ENCODE peak calls at places on chromosomes 3 and 15, in seven cellular contexts. U, Z, J, R, D, W and P are unnamed samples.

GRCh38 chr3:184008161-184008560 is 9.5 kb downstream of the ABCC5 start:
- DNase-seq in U (no peak), Z (no peak), J (no peak), R (no peak), D (no peak), W (no peak), P (no peak)

GRCh38 chr3:99981138-99981537 is 133.2 kb downstream of the FILIP1L start:
- DNase-seq in U (no peak), Z (no peak), J (no peak), R (no peak), D (no peak), W (no peak), P (no peak)

GRCh38 chr15:100301905-100302431 is 39.8 kb downstream of the ADAMTS17 start:
- DNase-seq in U (no peak), Z (no peak), J (no peak), R (no peak), D (no peak), W (no peak), P (no peak)

GRCh38 chr3:73086071-73086494 is 24.6 kb downstream of the EBLN2 start:
- DNase-seq in U (peak), Z (peak), J (peak), R (peak), D (peak), W (no peak), P (no peak)

GRCh38 chr3:17810759-17811158 is 68.3 kb upstream of the TBC1D5 start:
- DNase-seq in U (no peak), Z (peak), J (peak), R (no peak), D (peak), W (no peak), P (no peak)

GRCh38 chr3:152148579-152148978 is 120.2 kb upstream of the MBNL1 start:
- DNase-seq in U (no peak), Z (no peak), J (no peak), R (no peak), D (no peak), W (no peak), P (no peak)

GRCh38 chr3:50268703-50269451 is at the start of gene SEMA3B:
- DNase-seq in U (no peak), Z (peak), J (no peak), R (no peak), D (peak), W (peak), P (no peak)

GRCh38 chr3:79314547-79314946 is 453.3 kb downstream of the ROBO1 start:
- DNase-seq in U (no peak), Z (no peak), J (no peak), R (no peak), D (no peak), W (no peak), P (no peak)

GRCh38 chr3:166446291-166446690 is 609.1 kb upstream of the BCHE start:
- DNase-seq in U (no peak), Z (no peak), J (no peak), R (no peak), D (no peak), W (no peak), P (no peak)

GRCh38 chr15:69523010-69524001 is 70.7 kb downstream of the RPLP1 start:
- DNase-seq in U (peak), Z (peak), J (peak), R (peak), D (peak), W (peak), P (peak)

GRCh38 chr15:99275525-99276128 is 24.3 kb downstream of the LRRC28 start:
- DNase-seq in U (no peak), Z (no peak), J (no peak), R (no peak), D (no peak), W (no peak), P (no peak)

GRCh38 chr15:40075298-40076044 is 33.2 kb downstream of the BMF start:
- DNase-seq in U (no peak), Z (no peak), J (no peak), R (no peak), D (peak), W (no peak), P (no peak)

GRCh38 chr15:90047956-90048575 is 46.9 kb downstream of the ZNF710 start:
- DNase-seq in U (no peak), Z (no peak), J (no peak), R (peak), D (no peak), W (peak), P (no peak)

GRCh38 chr3:188217681-188218080 is 63.7 kb downstream of the LPP start:
- DNase-seq in U (no peak), Z (no peak), J (no peak), R (no peak), D (no peak), W (no peak), P (no peak)

GRCh38 chr3:72997421-72997961 is 880 bp downstream of the PPP4R2 start:
- DNase-seq in U (peak), Z (peak), J (peak), R (peak), D (peak), W (no peak), P (no peak)

GRCh38 chr3:45774581-45775505 is 21.5 kb downstream of the SLC6A20 start:
- DNase-seq in U (no peak), Z (no peak), J (no peak), R (no peak), D (no peak), W (no peak), P (no peak)

GRCh38 chr3:171374661-171375285 is 85.4 kb downstream of the TNIK start:
- DNase-seq in U (no peak), Z (no peak), J (peak), R (no peak), D (peak), W (no peak), P (no peak)

GRCh38 chr15:65085990-65086679 is 9.6 kb downstream of the KBTBD13 start:
- DNase-seq in U (peak), Z (peak), J (peak), R (no peak), D (peak), W (no peak), P (no peak)

GRCh38 chr15:89864958-89865739 is 28.6 kb downstream of the AP3S2 start:
- DNase-seq in U (no peak), Z (no peak), J (no peak), R (no peak), D (no peak), W (no peak), P (no peak)

GRCh38 chr3:166322394-166322793 is 485.2 kb upstream of the BCHE start:
- DNase-seq in U (no peak), Z (no peak), J (no peak), R (no peak), D (no peak), W (no peak), P (no peak)

GRCh38 chr3:128556384-128556783 is 63.4 kb upstream of the GATA2 start:
- DNase-seq in U (no peak), Z (no peak), J (no peak), R (no peak), D (no peak), W (no peak), P (no peak)

GRCh38 chr15:37015025-37015424 is 85.3 kb downstream of the MEIS2 start:
- DNase-seq in U (no peak), Z (no peak), J (peak), R (no peak), D (peak), W (peak), P (no peak)